ENCODE peak calls at places on chromosome 19, in five cellular contexts. One of them, this sample, is unnamed.

GRCh38 chr19:15253076-15253475 is 20.8 kb upstream of the EPHX3 start:
- DNase-seq in left colon: no peak
- DNase-seq in CD8-positive, alpha-beta memory T cell: no peak
- DNase-seq in HS-27A: no peak
- DNase-seq in stimulated activated CD8-positive, alpha-beta memory T cell treated with anti-CD3 and anti-CD28 coated beads, Interleukin-15, amount 100 ng/mL, for 24 hours: no peak
- DNase-seq in this sample: no peak

GRCh38 chr19:16168465-16169081 is 4.8 kb downstream of the CIB3 start:
- DNase-seq in stimulated activated CD8-positive, alpha-beta memory T cell treated with anti-CD3 and anti-CD28 coated beads, Interleukin-15, amount 100 ng/mL, for 24 hours: no peak
- DNase-seq in CD8-positive, alpha-beta memory T cell: no peak
- DNase-seq in left colon: no peak
- DNase-seq in HS-27A: no peak
- DNase-seq in this sample: no peak

GRCh38 chr19:17079710-17080440 is 4.3 kb downstream of the MYO9B start:
- DNase-seq in stimulated activated CD8-positive, alpha-beta memory T cell treated with anti-CD3 and anti-CD28 coated beads, Interleukin-15, amount 100 ng/mL, for 24 hours: peak
- DNase-seq in CD8-positive, alpha-beta memory T cell: peak
- DNase-seq in HS-27A: peak
- DNase-seq in left colon: peak
- DNase-seq in this sample: peak

GRCh38 chr19:33700408-33700757 is 78.6 kb downstream of the CHST8 start:
- DNase-seq in CD8-positive, alpha-beta memory T cell: no peak
- DNase-seq in HS-27A: no peak
- DNase-seq in left colon: no peak
- DNase-seq in stimulated activated CD8-positive, alpha-beta memory T cell treated with anti-CD3 and anti-CD28 coated beads, Interleukin-15, amount 100 ng/mL, for 24 hours: no peak
- DNase-seq in this sample: no peak

GRCh38 chr19:45814851-45815481 is at the start of gene RSPH6A:
- DNase-seq in HS-27A: no peak
- DNase-seq in left colon: no peak
- DNase-seq in stimulated activated CD8-positive, alpha-beta memory T cell treated with anti-CD3 and anti-CD28 coated beads, Interleukin-15, amount 100 ng/mL, for 24 hours: no peak
- DNase-seq in CD8-positive, alpha-beta memory T cell: no peak
- DNase-seq in this sample: no peak

GRCh38 chr19:51333836-51334460 is 8.0 kb downstream of the VSIG10L start:
- DNase-seq in CD8-positive, alpha-beta memory T cell: no peak
- DNase-seq in HS-27A: no peak
- DNase-seq in left colon: no peak
- DNase-seq in stimulated activated CD8-positive, alpha-beta memory T cell treated with anti-CD3 and anti-CD28 coated beads, Interleukin-15, amount 100 ng/mL, for 24 hours: no peak
- DNase-seq in this sample: no peak

GRCh38 chr19:18416778-18417249 is 2.4 kb upstream of the SSBP4 start:
- DNase-seq in stimulated activated CD8-positive, alpha-beta memory T cell treated with anti-CD3 and anti-CD28 coated beads, Interleukin-15, amount 100 ng/mL, for 24 hours: no peak
- DNase-seq in CD8-positive, alpha-beta memory T cell: peak
- DNase-seq in HS-27A: no peak
- DNase-seq in left colon: peak
- DNase-seq in this sample: peak

GRCh38 chr19:12769689-12770088 is 5.7 kb downstream of the HOOK2 start:
- DNase-seq in CD8-positive, alpha-beta memory T cell: peak
- DNase-seq in left colon: peak
- DNase-seq in HS-27A: no peak
- DNase-seq in stimulated activated CD8-positive, alpha-beta memory T cell treated with anti-CD3 and anti-CD28 coated beads, Interleukin-15, amount 100 ng/mL, for 24 hours: no peak
- DNase-seq in this sample: peak

GRCh38 chr19:4669723-4670480 is at the start of gene MYDGF:
- DNase-seq in CD8-positive, alpha-beta memory T cell: peak
- DNase-seq in stimulated activated CD8-positive, alpha-beta memory T cell treated with anti-CD3 and anti-CD28 coated beads, Interleukin-15, amount 100 ng/mL, for 24 hours: peak
- DNase-seq in left colon: peak
- DNase-seq in HS-27A: peak
- DNase-seq in this sample: peak

GRCh38 chr19:5966215-5966614 is 11.7 kb downstream of the RANBP3 start:
- DNase-seq in CD8-positive, alpha-beta memory T cell: no peak
- DNase-seq in stimulated activated CD8-positive, alpha-beta memory T cell treated with anti-CD3 and anti-CD28 coated beads, Interleukin-15, amount 100 ng/mL, for 24 hours: no peak
- DNase-seq in left colon: no peak
- DNase-seq in HS-27A: no peak
- DNase-seq in this sample: no peak

GRCh38 chr19:19098084-19098702 is 34.4 kb downstream of the SLC25A42 start:
- DNase-seq in HS-27A: no peak
- DNase-seq in stimulated activated CD8-positive, alpha-beta memory T cell treated with anti-CD3 and anti-CD28 coated beads, Interleukin-15, amount 100 ng/mL, for 24 hours: no peak
- DNase-seq in left colon: no peak
- DNase-seq in CD8-positive, alpha-beta memory T cell: no peak
- DNase-seq in this sample: no peak

GRCh38 chr19:22606212-22606553 is 27.9 kb upstream of the ZNF492 start:
- DNase-seq in CD8-positive, alpha-beta memory T cell: no peak
- DNase-seq in left colon: no peak
- DNase-seq in stimulated activated CD8-positive, alpha-beta memory T cell treated with anti-CD3 and anti-CD28 coated beads, Interleukin-15, amount 100 ng/mL, for 24 hours: no peak
- DNase-seq in HS-27A: no peak
- DNase-seq in this sample: no peak

GRCh38 chr19:12482505-12482886 is 2.1 kb downstream of the ZNF709 start:
- DNase-seq in HS-27A: no peak
- DNase-seq in left colon: no peak
- DNase-seq in stimulated activated CD8-positive, alpha-beta memory T cell treated with anti-CD3 and anti-CD28 coated beads, Interleukin-15, amount 100 ng/mL, for 24 hours: no peak
- DNase-seq in CD8-positive, alpha-beta memory T cell: no peak
- DNase-seq in this sample: no peak

GRCh38 chr19:33640773-33641172 is 19.0 kb downstream of the CHST8 start:
- DNase-seq in HS-27A: no peak
- DNase-seq in stimulated activated CD8-positive, alpha-beta memory T cell treated with anti-CD3 and anti-CD28 coated beads, Interleukin-15, amount 100 ng/mL, for 24 hours: no peak
- DNase-seq in CD8-positive, alpha-beta memory T cell: no peak
- DNase-seq in left colon: no peak
- DNase-seq in this sample: no peak

GRCh38 chr19:23203841-23204344 is 46.3 kb downstream of the ZNF724 start:
- DNase-seq in left colon: no peak
- DNase-seq in CD8-positive, alpha-beta memory T cell: no peak
- DNase-seq in stimulated activated CD8-positive, alpha-beta memory T cell treated with anti-CD3 and anti-CD28 coated beads, Interleukin-15, amount 100 ng/mL, for 24 hours: no peak
- DNase-seq in HS-27A: no peak
- DNase-seq in this sample: no peak

GRCh38 chr19:10797541-10798256 is 38.3 kb downstream of the TMED1 start:
- DNase-seq in CD8-positive, alpha-beta memory T cell: peak
- DNase-seq in HS-27A: no peak
- DNase-seq in left colon: no peak
- DNase-seq in stimulated activated CD8-positive, alpha-beta memory T cell treated with anti-CD3 and anti-CD28 coated beads, Interleukin-15, amount 100 ng/mL, for 24 hours: peak
- DNase-seq in this sample: no peak

GRCh38 chr19:3073159-3073563 is 10.9 kb upstream of the TLE5 start:
- DNase-seq in stimulated activated CD8-positive, alpha-beta memory T cell treated with anti-CD3 and anti-CD28 coated beads, Interleukin-15, amount 100 ng/mL, for 24 hours: no peak
- DNase-seq in CD8-positive, alpha-beta memory T cell: no peak
- DNase-seq in HS-27A: no peak
- DNase-seq in left colon: no peak
- DNase-seq in this sample: no peak

GRCh38 chr19:2040647-2041435 is 10.2 kb downstream of the MKNK2 start:
- DNase-seq in left colon: peak
- DNase-seq in CD8-positive, alpha-beta memory T cell: no peak
- DNase-seq in stimulated activated CD8-positive, alpha-beta memory T cell treated with anti-CD3 and anti-CD28 coated beads, Interleukin-15, amount 100 ng/mL, for 24 hours: no peak
- DNase-seq in HS-27A: no peak
- DNase-seq in this sample: no peak

GRCh38 chr19:42879613-42880012 is at the start of gene PSG1:
- DNase-seq in CD8-positive, alpha-beta memory T cell: no peak
- DNase-seq in HS-27A: no peak
- DNase-seq in left colon: no peak
- DNase-seq in stimulated activated CD8-positive, alpha-beta memory T cell treated with anti-CD3 and anti-CD28 coated beads, Interleukin-15, amount 100 ng/mL, for 24 hours: no peak
- DNase-seq in this sample: no peak

GRCh38 chr19:47497821-47498520 is 14.0 kb upstream of the KPTN start:
- DNase-seq in stimulated activated CD8-positive, alpha-beta memory T cell treated with anti-CD3 and anti-CD28 coated beads, Interleukin-15, amount 100 ng/mL, for 24 hours: no peak
- DNase-seq in left colon: no peak
- DNase-seq in CD8-positive, alpha-beta memory T cell: no peak
- DNase-seq in HS-27A: no peak
- DNase-seq in this sample: no peak

GRCh38 chr19:13164370-13165090 is 14.3 kb downstream of the IER2 start:
- DNase-seq in CD8-positive, alpha-beta memory T cell: peak
- DNase-seq in left colon: peak
- DNase-seq in stimulated activated CD8-positive, alpha-beta memory T cell treated with anti-CD3 and anti-CD28 coated beads, Interleukin-15, amount 100 ng/mL, for 24 hours: no peak
- DNase-seq in HS-27A: no peak
- DNase-seq in this sample: peak

GRCh38 chr19:1455002-1455335 is 5.0 kb downstream of the APC2 start:
- DNase-seq in CD8-positive, alpha-beta memory T cell: no peak
- DNase-seq in left colon: no peak
- DNase-seq in HS-27A: no peak
- DNase-seq in stimulated activated CD8-positive, alpha-beta memory T cell treated with anti-CD3 and anti-CD28 coated beads, Interleukin-15, amount 100 ng/mL, for 24 hours: no peak
- DNase-seq in this sample: peak

GRCh38 chr19:11047856-11048255 is 41.4 kb upstream of the LDLR start:
- DNase-seq in stimulated activated CD8-positive, alpha-beta memory T cell treated with anti-CD3 and anti-CD28 coated beads, Interleukin-15, amount 100 ng/mL, for 24 hours: no peak
- DNase-seq in left colon: no peak
- DNase-seq in HS-27A: no peak
- DNase-seq in CD8-positive, alpha-beta memory T cell: no peak
- DNase-seq in this sample: no peak

GRCh38 chr19:41359741-41360140 is 4.2 kb downstream of the B9D2 start:
- DNase-seq in stimulated activated CD8-positive, alpha-beta memory T cell treated with anti-CD3 and anti-CD28 coated beads, Interleukin-15, amount 100 ng/mL, for 24 hours: no peak
- DNase-seq in HS-27A: no peak
- DNase-seq in CD8-positive, alpha-beta memory T cell: no peak
- DNase-seq in left colon: no peak
- DNase-seq in this sample: no peak

GRCh38 chr19:13835791-13836723 is 40.8 kb downstream of the ZSWIM4 start:
- DNase-seq in left colon: no peak
- DNase-seq in HS-27A: no peak
- DNase-seq in CD8-positive, alpha-beta memory T cell: peak
- DNase-seq in stimulated activated CD8-positive, alpha-beta memory T cell treated with anti-CD3 and anti-CD28 coated beads, Interleukin-15, amount 100 ng/mL, for 24 hours: no peak
- DNase-seq in this sample: no peak

GRCh38 chr19:3548594-3548993 is 8.8 kb downstream of the MFSD12 start:
- DNase-seq in HS-27A: no peak
- DNase-seq in left colon: no peak
- DNase-seq in CD8-positive, alpha-beta memory T cell: no peak
- DNase-seq in stimulated activated CD8-positive, alpha-beta memory T cell treated with anti-CD3 and anti-CD28 coated beads, Interleukin-15, amount 100 ng/mL, for 24 hours: no peak
- DNase-seq in this sample: no peak

GRCh38 chr19:36997152-36997842 is 80.9 kb upstream of the ZNF420 start:
- DNase-seq in left colon: no peak
- DNase-seq in stimulated activated CD8-positive, alpha-beta memory T cell treated with anti-CD3 and anti-CD28 coated beads, Interleukin-15, amount 100 ng/mL, for 24 hours: no peak
- DNase-seq in CD8-positive, alpha-beta memory T cell: no peak
- DNase-seq in HS-27A: no peak
- DNase-seq in this sample: no peak

GRCh38 chr19:45782820-45783785 is 813 bp upstream of the DMPK start:
- DNase-seq in stimulated activated CD8-positive, alpha-beta memory T cell treated with anti-CD3 and anti-CD28 coated beads, Interleukin-15, amount 100 ng/mL, for 24 hours: no peak
- DNase-seq in CD8-positive, alpha-beta memory T cell: no peak
- DNase-seq in left colon: peak
- DNase-seq in HS-27A: peak
- DNase-seq in this sample: no peak

GRCh38 chr19:58385313-58386165 is 1.5 kb upstream of the RPS5 start:
- DNase-seq in CD8-positive, alpha-beta memory T cell: no peak
- DNase-seq in HS-27A: no peak
- DNase-seq in stimulated activated CD8-positive, alpha-beta memory T cell treated with anti-CD3 and anti-CD28 coated beads, Interleukin-15, amount 100 ng/mL, for 24 hours: no peak
- DNase-seq in left colon: no peak
- DNase-seq in this sample: no peak

GRCh38 chr19:49686503-49687088 is 2.8 kb upstream of the ADM5 start:
- DNase-seq in HS-27A: no peak
- DNase-seq in CD8-positive, alpha-beta memory T cell: no peak
- DNase-seq in left colon: no peak
- DNase-seq in stimulated activated CD8-positive, alpha-beta memory T cell treated with anti-CD3 and anti-CD28 coated beads, Interleukin-15, amount 100 ng/mL, for 24 hours: no peak
- DNase-seq in this sample: no peak